ENCODE peak calls at places on chromosome 20, in five cellular contexts. One of them, this sample, is unnamed.

GRCh38 chr20:44918761-44919160 is 8.9 kb downstream of the PABPC1L start:
- DNase-seq in kidney glomerular epithelial cell: no peak
- DNase-seq in choroid plexus epithelial cell: no peak
- DNase-seq in effector memory CD8-positive, alpha-beta T cell: no peak
- DNase-seq in activated T-helper 1 cell treated with anti-CD3 and anti-CD28 coated beads, Interleukin-12 subunit alpha, Interleukin-12 subunit beta, Interleukin-2, Interleukin-4 antibody, amounts not matched to agents 30 ng/mL and 10 ng/mL and 1 ng/mL, durations not matched to agents 14 hours and 24 hours and 36 hours: no peak
- DNase-seq in this sample: no peak

GRCh38 chr20:58169441-58169840 is 59.0 kb downstream of the ANKRD60 start:
- DNase-seq in kidney glomerular epithelial cell: no peak
- DNase-seq in choroid plexus epithelial cell: peak
- DNase-seq in effector memory CD8-positive, alpha-beta T cell: no peak
- DNase-seq in activated T-helper 1 cell treated with anti-CD3 and anti-CD28 coated beads, Interleukin-12 subunit alpha, Interleukin-12 subunit beta, Interleukin-2, Interleukin-4 antibody, amounts not matched to agents 30 ng/mL and 10 ng/mL and 1 ng/mL, durations not matched to agents 14 hours and 24 hours and 36 hours: no peak
- DNase-seq in this sample: no peak

GRCh38 chr20:49850463-49851233 is 38.0 kb downstream of the SLC9A8 start:
- DNase-seq in kidney glomerular epithelial cell: no peak
- DNase-seq in choroid plexus epithelial cell: no peak
- DNase-seq in effector memory CD8-positive, alpha-beta T cell: no peak
- DNase-seq in activated T-helper 1 cell treated with anti-CD3 and anti-CD28 coated beads, Interleukin-12 subunit alpha, Interleukin-12 subunit beta, Interleukin-2, Interleukin-4 antibody, amounts not matched to agents 30 ng/mL and 10 ng/mL and 1 ng/mL, durations not matched to agents 14 hours and 24 hours and 36 hours: no peak
- DNase-seq in this sample: no peak

GRCh38 chr20:62791301-62792181 is 4.7 kb upstream of the MRGBP start:
- DNase-seq in kidney glomerular epithelial cell: peak
- DNase-seq in choroid plexus epithelial cell: peak
- DNase-seq in effector memory CD8-positive, alpha-beta T cell: peak
- DNase-seq in activated T-helper 1 cell treated with anti-CD3 and anti-CD28 coated beads, Interleukin-12 subunit alpha, Interleukin-12 subunit beta, Interleukin-2, Interleukin-4 antibody, amounts not matched to agents 30 ng/mL and 10 ng/mL and 1 ng/mL, durations not matched to agents 14 hours and 24 hours and 36 hours: peak
- DNase-seq in this sample: peak

GRCh38 chr20:63751471-63752271 is 12.1 kb downstream of the SLC2A4RG start:
- DNase-seq in kidney glomerular epithelial cell: no peak
- DNase-seq in choroid plexus epithelial cell: no peak
- DNase-seq in effector memory CD8-positive, alpha-beta T cell: no peak
- DNase-seq in activated T-helper 1 cell treated with anti-CD3 and anti-CD28 coated beads, Interleukin-12 subunit alpha, Interleukin-12 subunit beta, Interleukin-2, Interleukin-4 antibody, amounts not matched to agents 30 ng/mL and 10 ng/mL and 1 ng/mL, durations not matched to agents 14 hours and 24 hours and 36 hours: no peak
- DNase-seq in this sample: no peak

GRCh38 chr20:15576401-15576800 is 996.8 kb downstream of the KIF16B start:
- DNase-seq in kidney glomerular epithelial cell: no peak
- DNase-seq in choroid plexus epithelial cell: peak
- DNase-seq in effector memory CD8-positive, alpha-beta T cell: no peak
- DNase-seq in activated T-helper 1 cell treated with anti-CD3 and anti-CD28 coated beads, Interleukin-12 subunit alpha, Interleukin-12 subunit beta, Interleukin-2, Interleukin-4 antibody, amounts not matched to agents 30 ng/mL and 10 ng/mL and 1 ng/mL, durations not matched to agents 14 hours and 24 hours and 36 hours: no peak
- DNase-seq in this sample: no peak

GRCh38 chr20:23059831-23060230 is 10.4 kb upstream of the THBD start:
- DNase-seq in kidney glomerular epithelial cell: no peak
- DNase-seq in choroid plexus epithelial cell: no peak
- DNase-seq in effector memory CD8-positive, alpha-beta T cell: no peak
- DNase-seq in activated T-helper 1 cell treated with anti-CD3 and anti-CD28 coated beads, Interleukin-12 subunit alpha, Interleukin-12 subunit beta, Interleukin-2, Interleukin-4 antibody, amounts not matched to agents 30 ng/mL and 10 ng/mL and 1 ng/mL, durations not matched to agents 14 hours and 24 hours and 36 hours: no peak
- DNase-seq in this sample: no peak

GRCh38 chr20:63379296-63379695 is 18.1 kb upstream of the CHRNA4 start:
- DNase-seq in kidney glomerular epithelial cell: no peak
- DNase-seq in choroid plexus epithelial cell: no peak
- DNase-seq in effector memory CD8-positive, alpha-beta T cell: no peak
- DNase-seq in activated T-helper 1 cell treated with anti-CD3 and anti-CD28 coated beads, Interleukin-12 subunit alpha, Interleukin-12 subunit beta, Interleukin-2, Interleukin-4 antibody, amounts not matched to agents 30 ng/mL and 10 ng/mL and 1 ng/mL, durations not matched to agents 14 hours and 24 hours and 36 hours: no peak
- DNase-seq in this sample: no peak

GRCh38 chr20:25280574-25281535 is 33.0 kb downstream of the PYGB start:
- DNase-seq in kidney glomerular epithelial cell: no peak
- DNase-seq in choroid plexus epithelial cell: no peak
- DNase-seq in effector memory CD8-positive, alpha-beta T cell: no peak
- DNase-seq in activated T-helper 1 cell treated with anti-CD3 and anti-CD28 coated beads, Interleukin-12 subunit alpha, Interleukin-12 subunit beta, Interleukin-2, Interleukin-4 antibody, amounts not matched to agents 30 ng/mL and 10 ng/mL and 1 ng/mL, durations not matched to agents 14 hours and 24 hours and 36 hours: no peak
- DNase-seq in this sample: no peak

GRCh38 chr20:34689486-34689885 is 12.6 kb upstream of the PIGU start:
- DNase-seq in kidney glomerular epithelial cell: no peak
- DNase-seq in choroid plexus epithelial cell: peak
- DNase-seq in effector memory CD8-positive, alpha-beta T cell: no peak
- DNase-seq in activated T-helper 1 cell treated with anti-CD3 and anti-CD28 coated beads, Interleukin-12 subunit alpha, Interleukin-12 subunit beta, Interleukin-2, Interleukin-4 antibody, amounts not matched to agents 30 ng/mL and 10 ng/mL and 1 ng/mL, durations not matched to agents 14 hours and 24 hours and 36 hours: no peak
- DNase-seq in this sample: no peak

GRCh38 chr20:50690979-50691584 is at the start of gene RIPOR3:
- DNase-seq in kidney glomerular epithelial cell: no peak
- DNase-seq in choroid plexus epithelial cell: peak
- DNase-seq in effector memory CD8-positive, alpha-beta T cell: no peak
- DNase-seq in activated T-helper 1 cell treated with anti-CD3 and anti-CD28 coated beads, Interleukin-12 subunit alpha, Interleukin-12 subunit beta, Interleukin-2, Interleukin-4 antibody, amounts not matched to agents 30 ng/mL and 10 ng/mL and 1 ng/mL, durations not matched to agents 14 hours and 24 hours and 36 hours: no peak
- DNase-seq in this sample: no peak

GRCh38 chr20:10047427-10047826 is 12.6 kb downstream of the ANKEF1 start:
- DNase-seq in kidney glomerular epithelial cell: no peak
- DNase-seq in choroid plexus epithelial cell: peak
- DNase-seq in effector memory CD8-positive, alpha-beta T cell: no peak
- DNase-seq in activated T-helper 1 cell treated with anti-CD3 and anti-CD28 coated beads, Interleukin-12 subunit alpha, Interleukin-12 subunit beta, Interleukin-2, Interleukin-4 antibody, amounts not matched to agents 30 ng/mL and 10 ng/mL and 1 ng/mL, durations not matched to agents 14 hours and 24 hours and 36 hours: no peak
- DNase-seq in this sample: no peak

GRCh38 chr20:47306095-47306494 is 50.4 kb downstream of the ZMYND8 start:
- DNase-seq in kidney glomerular epithelial cell: no peak
- DNase-seq in choroid plexus epithelial cell: no peak
- DNase-seq in effector memory CD8-positive, alpha-beta T cell: no peak
- DNase-seq in activated T-helper 1 cell treated with anti-CD3 and anti-CD28 coated beads, Interleukin-12 subunit alpha, Interleukin-12 subunit beta, Interleukin-2, Interleukin-4 antibody, amounts not matched to agents 30 ng/mL and 10 ng/mL and 1 ng/mL, durations not matched to agents 14 hours and 24 hours and 36 hours: no peak
- DNase-seq in this sample: no peak

GRCh38 chr20:33005908-33006775 is 1.4 kb upstream of the BPIFB2 start:
- DNase-seq in kidney glomerular epithelial cell: no peak
- DNase-seq in choroid plexus epithelial cell: no peak
- DNase-seq in effector memory CD8-positive, alpha-beta T cell: no peak
- DNase-seq in activated T-helper 1 cell treated with anti-CD3 and anti-CD28 coated beads, Interleukin-12 subunit alpha, Interleukin-12 subunit beta, Interleukin-2, Interleukin-4 antibody, amounts not matched to agents 30 ng/mL and 10 ng/mL and 1 ng/mL, durations not matched to agents 14 hours and 24 hours and 36 hours: no peak
- DNase-seq in this sample: no peak

GRCh38 chr20:20017001-20017851 is at the start of gene NAA20:
- DNase-seq in kidney glomerular epithelial cell: peak
- DNase-seq in choroid plexus epithelial cell: peak
- DNase-seq in effector memory CD8-positive, alpha-beta T cell: peak
- DNase-seq in activated T-helper 1 cell treated with anti-CD3 and anti-CD28 coated beads, Interleukin-12 subunit alpha, Interleukin-12 subunit beta, Interleukin-2, Interleukin-4 antibody, amounts not matched to agents 30 ng/mL and 10 ng/mL and 1 ng/mL, durations not matched to agents 14 hours and 24 hours and 36 hours: peak
- DNase-seq in this sample: peak

GRCh38 chr20:44496976-44497375 is 21.3 kb downstream of the TTPAL start:
- DNase-seq in kidney glomerular epithelial cell: peak
- DNase-seq in choroid plexus epithelial cell: peak
- DNase-seq in effector memory CD8-positive, alpha-beta T cell: no peak
- DNase-seq in activated T-helper 1 cell treated with anti-CD3 and anti-CD28 coated beads, Interleukin-12 subunit alpha, Interleukin-12 subunit beta, Interleukin-2, Interleukin-4 antibody, amounts not matched to agents 30 ng/mL and 10 ng/mL and 1 ng/mL, durations not matched to agents 14 hours and 24 hours and 36 hours: no peak
- DNase-seq in this sample: peak

GRCh38 chr20:57647933-57648785 is 27.9 kb upstream of the ZBP1 start:
- DNase-seq in kidney glomerular epithelial cell: no peak
- DNase-seq in choroid plexus epithelial cell: no peak
- DNase-seq in effector memory CD8-positive, alpha-beta T cell: no peak
- DNase-seq in activated T-helper 1 cell treated with anti-CD3 and anti-CD28 coated beads, Interleukin-12 subunit alpha, Interleukin-12 subunit beta, Interleukin-2, Interleukin-4 antibody, amounts not matched to agents 30 ng/mL and 10 ng/mL and 1 ng/mL, durations not matched to agents 14 hours and 24 hours and 36 hours: no peak
- DNase-seq in this sample: no peak

GRCh38 chr20:32911355-32911754 is 52.6 kb downstream of the EFCAB8 start:
- DNase-seq in kidney glomerular epithelial cell: no peak
- DNase-seq in choroid plexus epithelial cell: no peak
- DNase-seq in effector memory CD8-positive, alpha-beta T cell: no peak
- DNase-seq in activated T-helper 1 cell treated with anti-CD3 and anti-CD28 coated beads, Interleukin-12 subunit alpha, Interleukin-12 subunit beta, Interleukin-2, Interleukin-4 antibody, amounts not matched to agents 30 ng/mL and 10 ng/mL and 1 ng/mL, durations not matched to agents 14 hours and 24 hours and 36 hours: no peak
- DNase-seq in this sample: no peak

GRCh38 chr20:49712918-49713778 is 530 bp downstream of the B4GALT5 start:
- DNase-seq in kidney glomerular epithelial cell: no peak
- DNase-seq in choroid plexus epithelial cell: peak
- DNase-seq in effector memory CD8-positive, alpha-beta T cell: no peak
- DNase-seq in activated T-helper 1 cell treated with anti-CD3 and anti-CD28 coated beads, Interleukin-12 subunit alpha, Interleukin-12 subunit beta, Interleukin-2, Interleukin-4 antibody, amounts not matched to agents 30 ng/mL and 10 ng/mL and 1 ng/mL, durations not matched to agents 14 hours and 24 hours and 36 hours: peak
- DNase-seq in this sample: peak

GRCh38 chr20:50439539-50440453 is 70.4 kb upstream of the PTPN1 start:
- DNase-seq in kidney glomerular epithelial cell: no peak
- DNase-seq in choroid plexus epithelial cell: no peak
- DNase-seq in effector memory CD8-positive, alpha-beta T cell: no peak
- DNase-seq in activated T-helper 1 cell treated with anti-CD3 and anti-CD28 coated beads, Interleukin-12 subunit alpha, Interleukin-12 subunit beta, Interleukin-2, Interleukin-4 antibody, amounts not matched to agents 30 ng/mL and 10 ng/mL and 1 ng/mL, durations not matched to agents 14 hours and 24 hours and 36 hours: no peak
- DNase-seq in this sample: no peak

GRCh38 chr20:63553251-63553932 is 567 bp upstream of the FNDC11 start:
- DNase-seq in kidney glomerular epithelial cell: peak
- DNase-seq in choroid plexus epithelial cell: peak
- DNase-seq in effector memory CD8-positive, alpha-beta T cell: peak
- DNase-seq in activated T-helper 1 cell treated with anti-CD3 and anti-CD28 coated beads, Interleukin-12 subunit alpha, Interleukin-12 subunit beta, Interleukin-2, Interleukin-4 antibody, amounts not matched to agents 30 ng/mL and 10 ng/mL and 1 ng/mL, durations not matched to agents 14 hours and 24 hours and 36 hours: peak
- DNase-seq in this sample: peak

GRCh38 chr20:44646023-44646640 is 5.4 kb downstream of the ADA start:
- DNase-seq in kidney glomerular epithelial cell: no peak
- DNase-seq in choroid plexus epithelial cell: peak
- DNase-seq in effector memory CD8-positive, alpha-beta T cell: no peak
- DNase-seq in activated T-helper 1 cell treated with anti-CD3 and anti-CD28 coated beads, Interleukin-12 subunit alpha, Interleukin-12 subunit beta, Interleukin-2, Interleukin-4 antibody, amounts not matched to agents 30 ng/mL and 10 ng/mL and 1 ng/mL, durations not matched to agents 14 hours and 24 hours and 36 hours: peak
- DNase-seq in this sample: no peak

GRCh38 chr20:52675414-52675813 is 296.7 kb upstream of the TSHZ2 start:
- DNase-seq in kidney glomerular epithelial cell: no peak
- DNase-seq in choroid plexus epithelial cell: no peak
- DNase-seq in effector memory CD8-positive, alpha-beta T cell: no peak
- DNase-seq in activated T-helper 1 cell treated with anti-CD3 and anti-CD28 coated beads, Interleukin-12 subunit alpha, Interleukin-12 subunit beta, Interleukin-2, Interleukin-4 antibody, amounts not matched to agents 30 ng/mL and 10 ng/mL and 1 ng/mL, durations not matched to agents 14 hours and 24 hours and 36 hours: no peak
- DNase-seq in this sample: no peak

GRCh38 chr20:48845721-48846306 is 18.0 kb upstream of the PREX1 start:
- DNase-seq in kidney glomerular epithelial cell: no peak
- DNase-seq in choroid plexus epithelial cell: no peak
- DNase-seq in effector memory CD8-positive, alpha-beta T cell: no peak
- DNase-seq in activated T-helper 1 cell treated with anti-CD3 and anti-CD28 coated beads, Interleukin-12 subunit alpha, Interleukin-12 subunit beta, Interleukin-2, Interleukin-4 antibody, amounts not matched to agents 30 ng/mL and 10 ng/mL and 1 ng/mL, durations not matched to agents 14 hours and 24 hours and 36 hours: no peak
- DNase-seq in this sample: peak

GRCh38 chr20:39954585-39954984 is 734.5 kb downstream of the MAFB start:
- DNase-seq in kidney glomerular epithelial cell: no peak
- DNase-seq in choroid plexus epithelial cell: no peak
- DNase-seq in effector memory CD8-positive, alpha-beta T cell: no peak
- DNase-seq in activated T-helper 1 cell treated with anti-CD3 and anti-CD28 coated beads, Interleukin-12 subunit alpha, Interleukin-12 subunit beta, Interleukin-2, Interleukin-4 antibody, amounts not matched to agents 30 ng/mL and 10 ng/mL and 1 ng/mL, durations not matched to agents 14 hours and 24 hours and 36 hours: no peak
- DNase-seq in this sample: no peak

GRCh38 chr20:5100684-5101347 is 18.9 kb downstream of the PCNA start:
- DNase-seq in kidney glomerular epithelial cell: peak
- DNase-seq in choroid plexus epithelial cell: peak
- DNase-seq in effector memory CD8-positive, alpha-beta T cell: peak
- DNase-seq in activated T-helper 1 cell treated with anti-CD3 and anti-CD28 coated beads, Interleukin-12 subunit alpha, Interleukin-12 subunit beta, Interleukin-2, Interleukin-4 antibody, amounts not matched to agents 30 ng/mL and 10 ng/mL and 1 ng/mL, durations not matched to agents 14 hours and 24 hours and 36 hours: peak
- DNase-seq in this sample: peak

GRCh38 chr20:22775671-22776139 is 191.3 kb upstream of the FOXA2 start:
- DNase-seq in kidney glomerular epithelial cell: peak
- DNase-seq in choroid plexus epithelial cell: peak
- DNase-seq in effector memory CD8-positive, alpha-beta T cell: no peak
- DNase-seq in activated T-helper 1 cell treated with anti-CD3 and anti-CD28 coated beads, Interleukin-12 subunit alpha, Interleukin-12 subunit beta, Interleukin-2, Interleukin-4 antibody, amounts not matched to agents 30 ng/mL and 10 ng/mL and 1 ng/mL, durations not matched to agents 14 hours and 24 hours and 36 hours: no peak
- DNase-seq in this sample: peak

GRCh38 chr20:20085812-20086211 is 33.5 kb downstream of the CFAP61 start:
- DNase-seq in kidney glomerular epithelial cell: no peak
- DNase-seq in choroid plexus epithelial cell: no peak
- DNase-seq in effector memory CD8-positive, alpha-beta T cell: no peak
- DNase-seq in activated T-helper 1 cell treated with anti-CD3 and anti-CD28 coated beads, Interleukin-12 subunit alpha, Interleukin-12 subunit beta, Interleukin-2, Interleukin-4 antibody, amounts not matched to agents 30 ng/mL and 10 ng/mL and 1 ng/mL, durations not matched to agents 14 hours and 24 hours and 36 hours: no peak
- DNase-seq in this sample: no peak

GRCh38 chr20:2760381-2761305 is 39.8 kb downstream of the CPXM1 start:
- DNase-seq in kidney glomerular epithelial cell: no peak
- DNase-seq in choroid plexus epithelial cell: no peak
- DNase-seq in effector memory CD8-positive, alpha-beta T cell: no peak
- DNase-seq in activated T-helper 1 cell treated with anti-CD3 and anti-CD28 coated beads, Interleukin-12 subunit alpha, Interleukin-12 subunit beta, Interleukin-2, Interleukin-4 antibody, amounts not matched to agents 30 ng/mL and 10 ng/mL and 1 ng/mL, durations not matched to agents 14 hours and 24 hours and 36 hours: no peak
- DNase-seq in this sample: no peak

GRCh38 chr20:8082999-8083398 is 49.1 kb upstream of the PLCB1 start:
- DNase-seq in kidney glomerular epithelial cell: no peak
- DNase-seq in choroid plexus epithelial cell: peak
- DNase-seq in effector memory CD8-positive, alpha-beta T cell: no peak
- DNase-seq in activated T-helper 1 cell treated with anti-CD3 and anti-CD28 coated beads, Interleukin-12 subunit alpha, Interleukin-12 subunit beta, Interleukin-2, Interleukin-4 antibody, amounts not matched to agents 30 ng/mL and 10 ng/mL and 1 ng/mL, durations not matched to agents 14 hours and 24 hours and 36 hours: no peak
- DNase-seq in this sample: no peak

GRCh38 chr20:330233-331149 is 5.1 kb downstream of the SOX12 start:
- DNase-seq in kidney glomerular epithelial cell: peak
- DNase-seq in choroid plexus epithelial cell: peak
- DNase-seq in effector memory CD8-positive, alpha-beta T cell: peak
- DNase-seq in activated T-helper 1 cell treated with anti-CD3 and anti-CD28 coated beads, Interleukin-12 subunit alpha, Interleukin-12 subunit beta, Interleukin-2, Interleukin-4 antibody, amounts not matched to agents 30 ng/mL and 10 ng/mL and 1 ng/mL, durations not matched to agents 14 hours and 24 hours and 36 hours: peak
- DNase-seq in this sample: peak

GRCh38 chr20:36775826-36776225 is 2.3 kb upstream of the DSN1 start:
- DNase-seq in kidney glomerular epithelial cell: no peak
- DNase-seq in choroid plexus epithelial cell: no peak
- DNase-seq in effector memory CD8-positive, alpha-beta T cell: no peak
- DNase-seq in activated T-helper 1 cell treated with anti-CD3 and anti-CD28 coated beads, Interleukin-12 subunit alpha, Interleukin-12 subunit beta, Interleukin-2, Interleukin-4 antibody, amounts not matched to agents 30 ng/mL and 10 ng/mL and 1 ng/mL, durations not matched to agents 14 hours and 24 hours and 36 hours: no peak
- DNase-seq in this sample: no peak

GRCh38 chr20:53513489-53514298 is 79.9 kb downstream of the ZNF217 start:
- DNase-seq in kidney glomerular epithelial cell: no peak
- DNase-seq in choroid plexus epithelial cell: no peak
- DNase-seq in effector memory CD8-positive, alpha-beta T cell: no peak
- DNase-seq in activated T-helper 1 cell treated with anti-CD3 and anti-CD28 coated beads, Interleukin-12 subunit alpha, Interleukin-12 subunit beta, Interleukin-2, Interleukin-4 antibody, amounts not matched to agents 30 ng/mL and 10 ng/mL and 1 ng/mL, durations not matched to agents 14 hours and 24 hours and 36 hours: no peak
- DNase-seq in this sample: no peak

GRCh38 chr20:38369387-38369786 is 23.1 kb downstream of the LBP start:
- DNase-seq in kidney glomerular epithelial cell: no peak
- DNase-seq in choroid plexus epithelial cell: peak
- DNase-seq in effector memory CD8-positive, alpha-beta T cell: no peak
- DNase-seq in activated T-helper 1 cell treated with anti-CD3 and anti-CD28 coated beads, Interleukin-12 subunit alpha, Interleukin-12 subunit beta, Interleukin-2, Interleukin-4 antibody, amounts not matched to agents 30 ng/mL and 10 ng/mL and 1 ng/mL, durations not matched to agents 14 hours and 24 hours and 36 hours: no peak
- DNase-seq in this sample: peak

GRCh38 chr20:31845300-31845863 is at the start of gene FOXS1:
- DNase-seq in kidney glomerular epithelial cell: peak
- DNase-seq in choroid plexus epithelial cell: no peak
- DNase-seq in effector memory CD8-positive, alpha-beta T cell: no peak
- DNase-seq in activated T-helper 1 cell treated with anti-CD3 and anti-CD28 coated beads, Interleukin-12 subunit alpha, Interleukin-12 subunit beta, Interleukin-2, Interleukin-4 antibody, amounts not matched to agents 30 ng/mL and 10 ng/mL and 1 ng/mL, durations not matched to agents 14 hours and 24 hours and 36 hours: no peak
- DNase-seq in this sample: no peak

GRCh38 chr20:49508435-49509199 is 26.1 kb upstream of the KCNB1 start:
- DNase-seq in kidney glomerular epithelial cell: peak
- DNase-seq in choroid plexus epithelial cell: peak
- DNase-seq in effector memory CD8-positive, alpha-beta T cell: no peak
- DNase-seq in activated T-helper 1 cell treated with anti-CD3 and anti-CD28 coated beads, Interleukin-12 subunit alpha, Interleukin-12 subunit beta, Interleukin-2, Interleukin-4 antibody, amounts not matched to agents 30 ng/mL and 10 ng/mL and 1 ng/mL, durations not matched to agents 14 hours and 24 hours and 36 hours: no peak
- DNase-seq in this sample: peak

GRCh38 chr20:61303675-61304074 is 51.6 kb downstream of the CDH4 start:
- DNase-seq in kidney glomerular epithelial cell: no peak
- DNase-seq in choroid plexus epithelial cell: no peak
- DNase-seq in effector memory CD8-positive, alpha-beta T cell: no peak
- DNase-seq in activated T-helper 1 cell treated with anti-CD3 and anti-CD28 coated beads, Interleukin-12 subunit alpha, Interleukin-12 subunit beta, Interleukin-2, Interleukin-4 antibody, amounts not matched to agents 30 ng/mL and 10 ng/mL and 1 ng/mL, durations not matched to agents 14 hours and 24 hours and 36 hours: no peak
- DNase-seq in this sample: no peak